ENCODE peak calls at places on chromosome 10, in seven cellular contexts. R is activated naive CD8-positive, alpha-beta T cell treated with anti-CD3 and anti-CD28 coated beads, Interleukin-2, amount 50 U/mL, for 24 hours; V is MV-4-11; E is DMS153; K is adipocyte; U is HuH-7.5; W is astrocyte of the spinal cord. X is an unnamed sample.
A peak's percentile ranks its signal among the peaks of the same experiment; 100 is the strongest.

GRCh38 chr10:35768011-35768410 is 125.9 kb upstream of the FZD8 start:
- DNase-seq in R (no peak), V (no peak), E (no peak), K (peak; percentile 4), U (no peak), W (no peak), X (no peak)

GRCh38 chr10:86023931-86024554 is 342.6 kb downstream of the GRID1 start:
- DNase-seq in R (no peak), V (no peak), E (no peak), K (no peak), U (no peak), W (no peak), X (no peak)

GRCh38 chr10:130179640-130180039 is 43.4 kb downstream of the GLRX3 start:
- DNase-seq in R (no peak), V (no peak), E (peak; percentile 19), K (peak; percentile 79), U (no peak), W (peak; percentile 79), X (peak; percentile 54)

GRCh38 chr10:1212571-1213141 is 156.5 kb downstream of the WDR37 start:
- DNase-seq in R (no peak), V (no peak), E (no peak), K (no peak), U (no peak), W (no peak), X (no peak)

GRCh38 chr10:103661198-103661950 is 167.9 kb downstream of the NEURL1 start:
- DNase-seq in R (no peak), V (no peak), E (peak; percentile 79), K (peak; percentile 98), U (no peak), W (peak; percentile 84), X (peak; percentile 73)

GRCh38 chr10:124864421-124865193 is 63.0 kb downstream of the ABRAXAS2 start:
- DNase-seq in R (no peak), V (no peak), E (peak; percentile 68), K (peak; percentile 5), U (peak; percentile 54), W (no peak), X (peak; percentile 79)

GRCh38 chr10:21071001-21071673 is 174.0 kb upstream of the NEBL start:
- DNase-seq in R (no peak), V (no peak), E (no peak), K (no peak), U (no peak), W (no peak), X (no peak)

GRCh38 chr10:117543245-117543998 is 876 bp downstream of the EMX2 start:
- DNase-seq in R (peak; percentile 51), V (no peak), E (no peak), K (no peak), U (no peak), W (no peak), X (no peak)

GRCh38 chr10:78292987-78293865 is 259.6 kb downstream of the RPS24 start:
- DNase-seq in R (no peak), V (no peak), E (no peak), K (peak; percentile 34), U (no peak), W (peak; percentile 14), X (peak; percentile 24)

GRCh38 chr10:62082729-62083412 is 181.4 kb downstream of the ARID5B start:
- DNase-seq in R (no peak), V (peak; percentile 71), E (peak; percentile 48), K (peak; percentile 68), U (no peak), W (peak; percentile 67), X (peak; percentile 56)

GRCh38 chr10:133169173-133169947 is 9.3 kb downstream of the KNDC1 start:
- DNase-seq in R (no peak), V (no peak), E (no peak), K (no peak), U (no peak), W (no peak), X (no peak)

GRCh38 chr10:68625316-68625921 is 65.3 kb downstream of the TET1 start:
- DNase-seq in R (no peak), V (no peak), E (no peak), K (peak; percentile 60), U (no peak), W (no peak), X (no peak)

GRCh38 chr10:89219512-89220218 is 12.5 kb upstream of the CH25H start:
- DNase-seq in R (no peak), V (no peak), E (no peak), K (no peak), U (no peak), W (no peak), X (no peak)

GRCh38 chr10:100655760-100656421 is 89.5 kb upstream of the PAX2 start:
- DNase-seq in R (peak; percentile 32), V (no peak), E (no peak), K (no peak), U (no peak), W (no peak), X (no peak)

GRCh38 chr10:33010132-33011037 is 52.4 kb upstream of the ITGB1 start:
- DNase-seq in R (no peak), V (no peak), E (no peak), K (peak; percentile 83), U (no peak), W (peak; percentile 83), X (peak; percentile 34)

GRCh38 chr10:132306951-132307751 is 599 bp downstream of the STK32C start:
- DNase-seq in R (peak; percentile 32), V (no peak), E (peak; percentile 83), K (no peak), U (peak; percentile 74), W (no peak), X (peak; percentile 57)

GRCh38 chr10:44467900-44468299 is 83.0 kb upstream of the CXCL12 start:
- DNase-seq in R (no peak), V (no peak), E (no peak), K (no peak), U (no peak), W (no peak), X (no peak)

GRCh38 chr10:119970107-119970506 is 77.6 kb downstream of the SEC23IP start:
- DNase-seq in R (no peak), V (no peak), E (no peak), K (no peak), U (no peak), W (no peak), X (no peak)

GRCh38 chr10:62049815-62050626 is 148.5 kb downstream of the ARID5B start:
- DNase-seq in R (no peak), V (no peak), E (no peak), K (peak; percentile 49), U (no peak), W (peak; percentile 45), X (no peak)

GRCh38 chr10:99523251-99523773 is 9.4 kb upstream of the NKX2-3 start:
- DNase-seq in R (no peak), V (no peak), E (no peak), K (no peak), U (no peak), W (no peak), X (no peak)

X was measured in HepG2.